ENCODE peak calls at places on chromosomes 1 and 21, in ten cellular contexts. H, Z, D, Y, Q, L, C, O, X and R are unnamed samples.

GRCh38 chr1:91091812-91092211 is 70.0 kb upstream of the ZNF644 start:
- DNase-seq in H (no peak), Z (peak), D (no peak), Y (no peak), Q (no peak), L (no peak), C (no peak), O (no peak), X (no peak), R (no peak)

GRCh38 chr21:45577806-45578801 is 35.9 kb upstream of the SLC19A1 start:
- DNase-seq in H (no peak), Z (peak), D (peak), Y (peak), Q (peak), L (no peak), C (no peak), O (peak), X (peak), R (no peak)

GRCh38 chr1:67724928-67725560 is 40.0 kb downstream of the GADD45A start:
- DNase-seq in H (peak), Z (peak), D (peak), Y (no peak), Q (peak), L (peak), C (no peak), O (no peak), X (no peak), R (no peak)

GRCh38 chr1:206445116-206445515 is 25.2 kb upstream of the IKBKE start:
- DNase-seq in H (no peak), Z (no peak), D (peak), Y (peak), Q (peak), L (peak), C (no peak), O (peak), X (peak), R (no peak)

GRCh38 chr1:221743416-221744208 is 1.7 kb upstream of the DUSP10 start:
- DNase-seq in H (no peak), Z (no peak), D (no peak), Y (no peak), Q (no peak), L (no peak), C (no peak), O (no peak), X (no peak), R (no peak)

GRCh38 chr21:14010729-14011128 is 200.0 kb downstream of the LIPI start:
- DNase-seq in H (no peak), Z (no peak), D (no peak), Y (no peak), Q (no peak), L (no peak), C (no peak), O (no peak), X (no peak), R (no peak)

GRCh38 chr1:44068442-44068861 is 37.2 kb upstream of the SLC6A9 start:
- DNase-seq in H (no peak), Z (no peak), D (no peak), Y (no peak), Q (peak), L (peak), C (no peak), O (no peak), X (no peak), R (no peak)

GRCh38 chr1:21933397-21934248 is 3.5 kb downstream of the HSPG2 start:
- DNase-seq in H (no peak), Z (peak), D (peak), Y (no peak), Q (peak), L (peak), C (no peak), O (peak), X (peak), R (peak)

GRCh38 chr1:201503397-201504176 is 3.3 kb downstream of the CSRP1 start:
- DNase-seq in H (peak), Z (peak), D (no peak), Y (peak), Q (peak), L (no peak), C (no peak), O (peak), X (peak), R (peak)

GRCh38 chr1:43445618-43446387 is 7.9 kb downstream of the HYI start:
- DNase-seq in H (no peak), Z (peak), D (no peak), Y (peak), Q (peak), L (no peak), C (no peak), O (no peak), X (peak), R (peak)

GRCh38 chr1:92887465-92887864 is 55.6 kb downstream of the RPL5 start:
- DNase-seq in H (no peak), Z (no peak), D (no peak), Y (no peak), Q (no peak), L (no peak), C (no peak), O (no peak), X (no peak), R (no peak)

GRCh38 chr21:43928230-43928607 is 63.2 kb downstream of the AGPAT3 start:
- DNase-seq in H (no peak), Z (no peak), D (no peak), Y (no peak), Q (no peak), L (no peak), C (no peak), O (no peak), X (no peak), R (no peak)

GRCh38 chr1:41580520-41581172 is 96.2 kb upstream of the EDN2 start:
- DNase-seq in H (no peak), Z (peak), D (no peak), Y (peak), Q (peak), L (no peak), C (no peak), O (no peak), X (no peak), R (no peak)

GRCh38 chr1:67616394-67616985 is 68.5 kb upstream of the GADD45A start:
- DNase-seq in H (no peak), Z (no peak), D (no peak), Y (no peak), Q (no peak), L (no peak), C (no peak), O (no peak), X (no peak), R (no peak)

GRCh38 chr21:21290751-21291150 is 292.5 kb downstream of the NCAM2 start:
- DNase-seq in H (no peak), Z (no peak), D (no peak), Y (no peak), Q (no peak), L (no peak), C (no peak), O (no peak), X (no peak), R (no peak)

GRCh38 chr1:152761609-152762213 is 3.9 kb downstream of the KPRP start:
- DNase-seq in H (no peak), Z (no peak), D (no peak), Y (no peak), Q (no peak), L (no peak), C (no peak), O (no peak), X (no peak), R (no peak)

GRCh38 chr1:4003846-4004505 is 103.9 kb upstream of the C1orf174 start:
- DNase-seq in H (no peak), Z (no peak), D (no peak), Y (peak), Q (no peak), L (no peak), C (no peak), O (no peak), X (peak), R (no peak)

GRCh38 chr21:17650301-17650700 is 37.6 kb upstream of the BTG3 start:
- DNase-seq in H (no peak), Z (no peak), D (no peak), Y (no peak), Q (no peak), L (no peak), C (no peak), O (no peak), X (no peak), R (no peak)

DNA sequence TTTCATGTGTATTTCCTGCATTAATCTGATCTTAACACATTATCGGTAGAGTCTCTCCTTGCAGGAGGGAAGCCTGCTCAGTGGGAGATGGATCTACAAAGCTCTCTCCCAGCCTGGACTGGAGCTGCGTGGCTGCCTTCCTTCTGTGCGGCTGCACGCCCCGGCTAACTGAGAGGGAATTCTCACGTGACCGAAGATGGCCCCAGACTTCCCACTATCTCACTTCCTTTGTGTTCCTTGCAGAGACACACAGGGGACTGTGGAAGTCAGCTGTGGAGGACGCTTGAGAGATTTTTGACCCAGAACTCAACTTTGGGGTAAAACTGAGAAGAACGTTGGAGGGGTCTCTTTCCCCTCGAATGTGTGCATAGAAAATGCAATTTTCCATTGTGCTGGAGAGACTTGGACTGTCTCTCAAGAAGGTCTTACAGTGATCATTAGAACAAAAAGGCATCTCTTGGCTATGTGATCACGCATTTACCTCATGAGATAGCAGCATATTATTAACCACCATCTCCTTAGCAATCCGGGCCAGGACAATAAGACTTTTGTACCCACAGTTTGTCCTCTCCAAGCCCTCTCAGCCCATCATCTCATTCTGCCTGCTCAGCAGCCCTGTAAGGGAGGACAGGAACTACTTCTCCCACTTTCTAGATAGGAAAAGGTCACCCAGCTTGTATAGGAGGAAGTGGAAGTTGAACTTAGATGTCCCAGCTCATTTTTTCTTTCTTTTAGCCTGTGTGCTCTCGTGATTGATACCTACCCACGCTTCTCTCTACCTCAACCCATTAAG is 49.3 kb upstream of the TARBP1 start:
- DNase-seq in H (no peak), Z (no peak), D (peak), Y (no peak), Q (peak), L (no peak), C (no peak), O (no peak), X (no peak), R (no peak)
- H3K27ac ChIP-seq in H (no peak), Z (no peak), D (peak), Y (peak), Q (no peak), L (peak), C (peak), O (peak), X (peak), R (no peak)

DNA sequence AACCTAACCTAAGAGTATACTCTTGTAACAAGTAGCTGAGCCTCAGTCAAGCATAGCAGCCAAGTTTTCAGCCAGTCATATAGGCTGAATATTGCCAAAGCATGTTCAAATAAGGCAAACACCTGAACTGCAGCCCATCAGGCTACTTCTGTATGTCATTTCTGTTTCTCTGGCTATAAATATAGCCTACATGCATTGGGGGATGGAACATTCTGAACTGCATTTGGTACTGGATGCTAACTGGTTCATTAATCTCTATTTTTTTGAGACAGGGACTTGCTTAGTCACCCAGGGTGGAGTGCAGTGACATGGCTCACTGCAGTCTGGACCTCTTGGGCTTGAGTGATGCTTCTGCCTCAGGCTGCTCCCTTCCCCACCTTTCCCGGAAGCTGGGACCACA is 37.3 kb downstream of the MAST2 start:
- DNase-seq in H (no peak), Z (no peak), D (no peak), Y (no peak), Q (no peak), L (no peak), C (no peak), O (no peak), X (no peak), R (no peak)
- H3K27ac ChIP-seq in H (no peak), Z (no peak), D (no peak), Y (no peak), Q (no peak), L (no peak), C (no peak), O (no peak), X (no peak), R (no peak)

DNA sequence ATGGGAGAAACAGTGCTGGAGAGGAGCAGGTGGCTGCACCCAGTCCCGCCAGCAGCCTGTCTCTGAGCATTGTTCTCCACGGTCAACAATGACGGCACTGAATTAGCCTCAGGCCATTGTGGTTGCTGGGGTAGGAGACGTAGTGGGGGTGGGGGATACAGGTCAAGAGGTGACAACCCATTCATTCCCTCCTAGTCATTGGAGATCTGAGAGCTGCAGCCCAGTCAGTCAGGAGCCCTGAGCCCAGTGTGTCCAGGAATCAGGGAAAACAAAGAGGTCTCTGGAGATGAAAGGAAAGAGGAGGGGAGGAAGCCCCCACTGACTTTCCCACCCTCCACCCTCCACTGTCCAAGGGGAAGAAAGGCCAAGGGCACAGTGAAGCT is 15.3 kb downstream of the SMIM12 start:
- DNase-seq in H (no peak), Z (no peak), D (no peak), Y (peak), Q (peak), L (no peak), C (no peak), O (no peak), X (peak), R (no peak)
- H3K27ac ChIP-seq in H (no peak), Z (peak), D (peak), Y (no peak), Q (no peak), L (peak), C (peak), O (no peak), X (no peak), R (no peak)

DNA sequence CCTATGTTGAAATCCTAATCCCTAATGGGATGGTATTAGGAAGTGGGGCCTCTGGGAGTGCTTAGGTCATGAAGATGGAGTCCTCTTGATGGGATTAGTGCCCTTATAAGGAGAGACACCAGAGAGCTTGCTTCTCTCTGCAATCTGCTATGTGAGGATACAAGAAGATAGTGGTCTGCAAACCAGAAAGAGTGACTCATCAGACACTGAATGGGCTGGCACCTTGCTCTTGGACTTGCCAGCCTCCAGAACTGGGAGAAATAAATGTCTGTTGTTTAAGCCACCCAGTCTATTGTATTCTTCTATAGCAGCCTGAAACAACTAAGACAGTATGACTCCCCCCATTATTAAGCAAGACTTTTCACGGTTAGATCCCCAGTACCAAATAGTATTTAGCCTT is 43.3 kb downstream of the C8B start:
- DNase-seq in H (no peak), Z (no peak), D (no peak), Y (no peak), Q (no peak), L (no peak), C (no peak), O (no peak), X (no peak), R (no peak)
- H3K27ac ChIP-seq in H (no peak), Z (no peak), D (no peak), Y (no peak), Q (no peak), L (no peak), C (no peak), O (no peak), X (no peak), R (no peak)

GRCh38 chr21:26916799-26917198 is 50.1 kb downstream of the ADAMTS5 start:
- DNase-seq in H (no peak), Z (no peak), D (no peak), Y (no peak), Q (no peak), L (no peak), C (no peak), O (no peak), X (no peak), R (no peak)

GRCh38 chr21:26923986-26924385 is 42.9 kb downstream of the ADAMTS5 start:
- DNase-seq in H (no peak), Z (no peak), D (no peak), Y (no peak), Q (no peak), L (no peak), C (no peak), O (no peak), X (no peak), R (no peak)

GRCh38 chr21:26920055-26920454 is 46.8 kb downstream of the ADAMTS5 start:
- DNase-seq in H (no peak), Z (no peak), D (no peak), Y (no peak), Q (no peak), L (no peak), C (no peak), O (no peak), X (no peak), R (no peak)

DNA sequence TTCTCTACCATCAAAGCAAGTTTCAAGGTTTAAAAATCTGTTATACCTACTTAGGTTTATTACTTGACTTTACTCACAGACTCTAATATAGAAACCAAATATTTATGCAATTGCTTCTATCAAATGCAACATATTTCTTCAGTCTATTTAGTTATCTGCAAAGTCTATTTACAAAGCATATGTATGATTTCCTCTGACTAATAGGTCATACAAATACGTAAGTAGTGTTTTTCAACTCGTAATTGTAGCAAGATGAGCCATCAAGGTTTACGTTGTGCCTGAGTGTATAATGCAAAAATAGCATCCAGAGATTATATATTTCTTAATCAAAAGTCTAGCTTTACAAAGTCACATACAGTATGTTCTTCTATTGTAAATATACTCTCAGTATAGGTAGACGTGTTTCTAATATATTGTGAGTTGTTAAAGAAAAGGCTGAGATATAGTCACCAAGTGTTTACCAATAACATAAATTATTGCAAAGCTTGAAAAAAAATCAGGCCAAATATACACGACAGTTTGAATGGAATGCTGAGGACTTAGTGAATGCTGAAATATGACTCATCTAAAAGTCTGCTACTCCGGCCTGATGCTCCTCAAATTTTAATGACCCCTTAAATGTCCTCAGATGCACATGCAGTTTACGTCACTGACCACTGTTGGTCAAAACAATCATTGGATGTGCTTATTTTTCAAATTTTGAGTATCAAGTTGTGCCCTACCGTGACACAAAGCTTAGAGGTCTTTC is 48.4 kb downstream of the ADAMTS5 start:
- DNase-seq in H (peak), Z (no peak), D (no peak), Y (no peak), Q (no peak), L (no peak), C (no peak), O (no peak), X (no peak), R (no peak)
- H3K27ac ChIP-seq in H (peak), Z (no peak), D (no peak), Y (no peak), Q (no peak), L (no peak), C (no peak), O (no peak), X (no peak), R (no peak)

GRCh38 chr1:54715493-54716298 is at the start of gene TTC4:
- DNase-seq in H (peak), Z (peak), D (peak), Y (peak), Q (peak), L (peak), C (peak), O (peak), X (peak), R (peak)
- H3K27ac ChIP-seq in H (peak), Z (peak), D (peak), Y (peak), Q (peak), L (peak), C (peak), O (peak), X (peak), R (peak)

GRCh38 chr1:233782932-233783586 is 121.4 kb upstream of the SLC35F3 start:
- DNase-seq in H (no peak), Z (no peak), D (no peak), Y (no peak), Q (no peak), L (no peak), C (no peak), O (no peak), X (no peak), R (no peak)
- H3K27ac ChIP-seq in H (no peak), Z (no peak), D (no peak), Y (no peak), Q (no peak), L (no peak), C (no peak), O (no peak), X (no peak), R (no peak)

GRCh38 chr1:227355542-227356270 is 37.4 kb upstream of the CDC42BPA start:
- DNase-seq in H (no peak), Z (no peak), D (no peak), Y (no peak), Q (no peak), L (no peak), C (no peak), O (no peak), X (no peak), R (no peak)
- H3K27ac ChIP-seq in H (no peak), Z (no peak), D (no peak), Y (no peak), Q (no peak), L (no peak), C (no peak), O (no peak), X (no peak), R (peak)